ENCODE peak calls at places on chromosomes 13 and 19, in nine cellular contexts. One of them, this sample, is unnamed.

GRCh38 chr13:108595416-108596257 is 33.8 kb upstream of the MYO16 start:
- DNase-seq in HCT116: no peak
- DNase-seq in A549: no peak
- DNase-seq in uterus: no peak
- DNase-seq in IMR-90: no peak
- DNase-seq in right lobe of liver: no peak
- DNase-seq in upper lobe of left lung: no peak
- DNase-seq in gastrocnemius medialis: no peak
- DNase-seq in adrenal gland: no peak
- DNase-seq in this sample: no peak

GRCh38 chr13:68810660-68811059 is 1297.0 kb upstream of the ATXN8OS start:
- DNase-seq in HCT116: no peak
- DNase-seq in A549: no peak
- DNase-seq in uterus: no peak
- DNase-seq in IMR-90: no peak
- DNase-seq in right lobe of liver: no peak
- DNase-seq in upper lobe of left lung: no peak
- DNase-seq in gastrocnemius medialis: no peak
- DNase-seq in adrenal gland: no peak
- DNase-seq in this sample: no peak

GRCh38 chr13:68428292-68428691 is 1198.2 kb upstream of the PCDH9 start:
- DNase-seq in HCT116: no peak
- DNase-seq in A549: no peak
- DNase-seq in uterus: no peak
- DNase-seq in IMR-90: no peak
- DNase-seq in right lobe of liver: no peak
- DNase-seq in upper lobe of left lung: no peak
- DNase-seq in gastrocnemius medialis: no peak
- DNase-seq in adrenal gland: no peak
- DNase-seq in this sample: no peak

GRCh38 chr13:93889430-93889829 is 590.1 kb downstream of the DCT start:
- DNase-seq in HCT116: no peak
- DNase-seq in A549: no peak
- DNase-seq in uterus: no peak
- DNase-seq in IMR-90: no peak
- DNase-seq in right lobe of liver: no peak
- DNase-seq in upper lobe of left lung: no peak
- DNase-seq in gastrocnemius medialis: no peak
- DNase-seq in adrenal gland: no peak
- DNase-seq in this sample: no peak

GRCh38 chr13:99208185-99208584 is 7.5 kb downstream of the UBAC2 start:
- DNase-seq in HCT116: no peak
- DNase-seq in A549: no peak
- DNase-seq in uterus: no peak
- DNase-seq in IMR-90: no peak
- DNase-seq in right lobe of liver: no peak
- DNase-seq in upper lobe of left lung: no peak
- DNase-seq in gastrocnemius medialis: no peak
- DNase-seq in adrenal gland: no peak
- DNase-seq in this sample: no peak

GRCh38 chr19:38228491-38229439 is 4.7 kb upstream of the DPF1 start:
- DNase-seq in HCT116: no peak
- DNase-seq in A549: no peak
- DNase-seq in uterus: no peak
- DNase-seq in IMR-90: no peak
- DNase-seq in right lobe of liver: no peak
- DNase-seq in upper lobe of left lung: peak
- DNase-seq in gastrocnemius medialis: no peak
- DNase-seq in adrenal gland: no peak
- DNase-seq in this sample: no peak

GRCh38 chr19:15243236-15243957 is 11.1 kb upstream of the EPHX3 start:
- DNase-seq in HCT116: no peak
- DNase-seq in A549: no peak
- DNase-seq in uterus: no peak
- DNase-seq in IMR-90: no peak
- DNase-seq in right lobe of liver: no peak
- DNase-seq in upper lobe of left lung: no peak
- DNase-seq in gastrocnemius medialis: no peak
- DNase-seq in adrenal gland: no peak
- DNase-seq in this sample: no peak

GRCh38 chr19:15466851-15467733 is 2.7 kb upstream of the RASAL3 start:
- DNase-seq in HCT116: no peak
- DNase-seq in A549: no peak
- DNase-seq in uterus: no peak
- DNase-seq in IMR-90: peak
- DNase-seq in right lobe of liver: no peak
- DNase-seq in upper lobe of left lung: no peak
- DNase-seq in gastrocnemius medialis: no peak
- DNase-seq in adrenal gland: no peak
- DNase-seq in this sample: no peak

GRCh38 chr19:46785980-46786235 is 2.5 kb downstream of the SLC1A5 start:
- DNase-seq in HCT116: no peak
- DNase-seq in A549: no peak
- DNase-seq in uterus: no peak
- DNase-seq in IMR-90: no peak
- DNase-seq in right lobe of liver: no peak
- DNase-seq in upper lobe of left lung: no peak
- DNase-seq in gastrocnemius medialis: no peak
- DNase-seq in adrenal gland: no peak
- DNase-seq in this sample: no peak

GRCh38 chr19:46785054-46785979 is 3.1 kb downstream of the SLC1A5 start:
- DNase-seq in HCT116: no peak
- DNase-seq in A549: no peak
- DNase-seq in uterus: no peak
- DNase-seq in IMR-90: peak
- DNase-seq in right lobe of liver: no peak
- DNase-seq in upper lobe of left lung: no peak
- DNase-seq in gastrocnemius medialis: no peak
- DNase-seq in adrenal gland: no peak
- DNase-seq in this sample: no peak

GRCh38 chr19:46783670-46784069 is 4.7 kb downstream of the SLC1A5 start:
- DNase-seq in HCT116: no peak
- DNase-seq in A549: no peak
- DNase-seq in uterus: no peak
- DNase-seq in IMR-90: no peak
- DNase-seq in right lobe of liver: no peak
- DNase-seq in upper lobe of left lung: no peak
- DNase-seq in gastrocnemius medialis: no peak
- DNase-seq in adrenal gland: no peak
- DNase-seq in this sample: no peak

GRCh38 chr19:46782355-46783019 is 5.9 kb downstream of the SLC1A5 start:
- DNase-seq in HCT116: no peak
- DNase-seq in A549: no peak
- DNase-seq in uterus: no peak
- DNase-seq in IMR-90: no peak
- DNase-seq in right lobe of liver: no peak
- DNase-seq in upper lobe of left lung: no peak
- DNase-seq in gastrocnemius medialis: no peak
- DNase-seq in adrenal gland: no peak
- DNase-seq in this sample: no peak

DNA sequence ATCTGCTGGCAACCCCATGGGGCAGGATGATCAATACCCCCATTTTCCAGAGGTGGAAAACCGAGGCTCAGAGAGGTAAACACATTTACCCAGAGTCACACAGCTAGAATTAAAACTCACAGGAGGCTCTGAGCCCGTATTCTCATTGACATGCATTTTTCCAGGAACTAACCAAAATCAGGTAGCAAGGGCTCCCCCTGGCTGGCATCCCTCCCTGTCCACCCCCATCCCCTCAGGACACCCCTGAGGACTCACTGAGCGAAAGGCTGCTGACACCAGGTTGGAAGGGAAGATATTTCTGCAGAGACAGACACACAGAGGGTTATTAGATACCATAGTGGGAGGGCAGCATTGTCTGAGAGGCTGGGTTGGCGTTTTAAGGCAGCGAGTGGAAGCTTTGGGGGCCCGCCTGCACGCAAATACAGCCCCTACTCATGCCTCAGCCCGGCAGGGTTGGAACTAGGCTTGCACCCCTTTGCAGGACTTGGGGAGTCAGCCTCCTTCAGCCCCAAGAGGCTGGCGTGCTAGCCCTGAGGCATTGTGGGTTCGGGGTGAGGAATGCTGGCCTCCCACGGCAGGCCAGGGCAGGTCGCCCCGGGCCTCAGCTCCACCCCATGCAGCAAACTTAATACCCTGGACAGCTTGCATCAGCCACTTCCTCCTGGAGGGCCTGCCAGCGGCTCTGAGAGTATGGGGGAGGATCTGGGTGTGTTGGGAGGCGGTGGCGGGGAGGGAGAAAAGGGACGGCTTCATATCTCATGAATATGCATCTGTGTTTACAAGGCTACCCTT is 3.9 kb downstream of the SLC1A5 start:
- DNase-seq in HCT116: peak
- DNase-seq in A549: peak
- DNase-seq in uterus: peak
- DNase-seq in IMR-90: peak
- DNase-seq in right lobe of liver: peak
- DNase-seq in upper lobe of left lung: peak
- DNase-seq in gastrocnemius medialis: peak
- DNase-seq in adrenal gland: peak
- DNase-seq in this sample: peak
- TF ChIP-seq POLR2A in HCT116: no peak
- TF ChIP-seq POLR2A in A549: peak
- TF ChIP-seq POLR2A in uterus: no peak
- TF ChIP-seq POLR2A in IMR-90: no peak
- TF ChIP-seq POLR2A in right lobe of liver: no peak
- TF ChIP-seq POLR2A in upper lobe of left lung: no peak
- TF ChIP-seq POLR2A in gastrocnemius medialis: no peak
- TF ChIP-seq POLR2A in adrenal gland: no peak
- TF ChIP-seq POLR2A in this sample: no peak

GRCh38 chr19:4987692-4988370 is 18.9 kb downstream of the KDM4B start:
- DNase-seq in HCT116: no peak
- DNase-seq in A549: no peak
- DNase-seq in uterus: no peak
- DNase-seq in IMR-90: peak
- DNase-seq in right lobe of liver: no peak
- DNase-seq in upper lobe of left lung: no peak
- DNase-seq in gastrocnemius medialis: no peak
- DNase-seq in adrenal gland: no peak
- DNase-seq in this sample: no peak

GRCh38 chr19:4990306-4990705 is 21.4 kb downstream of the KDM4B start:
- DNase-seq in HCT116: no peak
- DNase-seq in A549: no peak
- DNase-seq in uterus: no peak
- DNase-seq in IMR-90: no peak
- DNase-seq in right lobe of liver: no peak
- DNase-seq in upper lobe of left lung: no peak
- DNase-seq in gastrocnemius medialis: no peak
- DNase-seq in adrenal gland: no peak
- DNase-seq in this sample: no peak

GRCh38 chr19:4986471-4986888 is 17.6 kb downstream of the KDM4B start:
- DNase-seq in HCT116: no peak
- DNase-seq in A549: no peak
- DNase-seq in uterus: no peak
- DNase-seq in IMR-90: no peak
- DNase-seq in right lobe of liver: no peak
- DNase-seq in upper lobe of left lung: peak
- DNase-seq in gastrocnemius medialis: no peak
- DNase-seq in adrenal gland: no peak
- DNase-seq in this sample: no peak

GRCh38 chr19:4987286-4987685 is 18.4 kb downstream of the KDM4B start:
- DNase-seq in HCT116: no peak
- DNase-seq in A549: no peak
- DNase-seq in uterus: no peak
- DNase-seq in IMR-90: no peak
- DNase-seq in right lobe of liver: no peak
- DNase-seq in upper lobe of left lung: no peak
- DNase-seq in gastrocnemius medialis: no peak
- DNase-seq in adrenal gland: no peak
- DNase-seq in this sample: no peak

DNA sequence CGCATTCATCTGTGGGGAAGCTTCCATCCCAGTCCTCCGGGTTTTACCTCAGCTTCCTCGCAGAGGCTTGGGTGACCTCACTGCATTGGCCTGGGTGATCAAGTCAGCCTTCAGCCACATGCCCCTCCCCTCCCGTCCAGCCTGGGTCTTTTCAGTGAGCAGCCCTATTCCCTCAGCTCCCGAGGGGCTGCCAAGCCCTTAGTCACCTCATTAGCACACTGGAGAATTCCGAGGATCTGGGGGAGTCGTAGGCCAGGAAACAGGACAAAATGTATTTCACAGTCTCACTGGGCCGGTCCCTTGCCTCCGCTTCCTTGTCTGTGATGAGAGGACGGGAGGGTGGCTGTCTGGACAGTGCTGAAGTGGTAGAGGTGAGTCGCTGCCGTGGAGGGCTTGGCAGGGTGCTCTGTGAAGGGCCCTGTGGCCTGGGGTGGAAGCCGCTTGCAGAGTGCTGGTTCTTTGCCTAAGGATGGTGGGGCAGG is 19.9 kb downstream of the KDM4B start:
- DNase-seq in HCT116: no peak
- DNase-seq in A549: no peak
- DNase-seq in uterus: peak
- DNase-seq in IMR-90: peak
- DNase-seq in right lobe of liver: no peak
- DNase-seq in upper lobe of left lung: no peak
- DNase-seq in gastrocnemius medialis: no peak
- DNase-seq in adrenal gland: peak
- DNase-seq in this sample: no peak
- H3K27ac ChIP-seq in HCT116: no peak
- H3K27ac ChIP-seq in A549: peak
- H3K27ac ChIP-seq in uterus: peak
- H3K27ac ChIP-seq in IMR-90: no peak
- H3K27ac ChIP-seq in right lobe of liver: no peak
- H3K27ac ChIP-seq in upper lobe of left lung: peak
- H3K27ac ChIP-seq in gastrocnemius medialis: peak
- H3K27ac ChIP-seq in adrenal gland: peak
- H3K27ac ChIP-seq in this sample: peak

DNA sequence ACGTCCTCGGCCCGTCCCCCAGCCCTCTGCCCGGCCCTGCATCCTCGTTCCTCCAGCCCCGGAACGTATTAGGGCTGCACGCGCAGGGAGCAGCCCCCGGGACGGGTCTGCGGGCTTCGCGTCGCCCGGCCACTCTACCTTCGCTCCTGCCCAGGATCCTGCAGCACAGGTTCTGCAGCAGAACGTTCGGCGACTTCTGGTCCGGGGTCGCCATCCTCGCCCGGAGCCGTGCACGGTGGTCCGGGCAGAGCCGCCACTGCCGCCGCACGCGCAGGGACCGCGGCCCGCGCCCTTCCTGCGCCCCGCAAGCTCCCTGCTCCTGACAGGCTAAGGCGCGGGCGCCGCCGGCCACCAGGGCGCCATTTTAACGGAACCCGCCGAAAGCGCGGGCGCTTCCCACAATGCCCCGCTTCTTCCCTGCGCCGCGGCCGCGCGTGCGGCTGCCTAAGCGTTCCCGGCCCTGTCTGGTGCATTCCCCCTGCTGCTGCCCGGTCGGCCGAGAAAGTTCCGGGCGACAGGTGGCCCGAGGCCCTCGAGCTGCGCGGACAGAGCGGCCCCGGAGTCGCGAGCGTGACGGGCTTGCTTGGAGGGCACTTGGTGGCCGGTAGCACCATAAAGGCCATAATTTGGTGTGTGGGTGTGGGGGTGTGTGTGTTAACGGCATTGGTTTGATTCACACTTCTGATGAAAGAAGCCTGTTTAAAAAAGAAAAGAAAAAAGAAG is at the start of gene TUBGCP3:
- DNase-seq in HCT116: peak
- DNase-seq in A549: peak
- DNase-seq in uterus: peak
- DNase-seq in IMR-90: peak
- DNase-seq in right lobe of liver: peak
- DNase-seq in upper lobe of left lung: peak
- DNase-seq in gastrocnemius medialis: peak
- DNase-seq in adrenal gland: peak
- DNase-seq in this sample: peak
- TF ChIP-seq POLR2A in HCT116: peak
- TF ChIP-seq POLR2A in A549: peak
- TF ChIP-seq POLR2A in uterus: no peak
- TF ChIP-seq POLR2A in IMR-90: peak
- TF ChIP-seq POLR2A in right lobe of liver: peak
- TF ChIP-seq POLR2A in upper lobe of left lung: peak
- TF ChIP-seq POLR2A in gastrocnemius medialis: peak
- TF ChIP-seq POLR2A in adrenal gland: peak
- TF ChIP-seq POLR2A in this sample: peak

DNA sequence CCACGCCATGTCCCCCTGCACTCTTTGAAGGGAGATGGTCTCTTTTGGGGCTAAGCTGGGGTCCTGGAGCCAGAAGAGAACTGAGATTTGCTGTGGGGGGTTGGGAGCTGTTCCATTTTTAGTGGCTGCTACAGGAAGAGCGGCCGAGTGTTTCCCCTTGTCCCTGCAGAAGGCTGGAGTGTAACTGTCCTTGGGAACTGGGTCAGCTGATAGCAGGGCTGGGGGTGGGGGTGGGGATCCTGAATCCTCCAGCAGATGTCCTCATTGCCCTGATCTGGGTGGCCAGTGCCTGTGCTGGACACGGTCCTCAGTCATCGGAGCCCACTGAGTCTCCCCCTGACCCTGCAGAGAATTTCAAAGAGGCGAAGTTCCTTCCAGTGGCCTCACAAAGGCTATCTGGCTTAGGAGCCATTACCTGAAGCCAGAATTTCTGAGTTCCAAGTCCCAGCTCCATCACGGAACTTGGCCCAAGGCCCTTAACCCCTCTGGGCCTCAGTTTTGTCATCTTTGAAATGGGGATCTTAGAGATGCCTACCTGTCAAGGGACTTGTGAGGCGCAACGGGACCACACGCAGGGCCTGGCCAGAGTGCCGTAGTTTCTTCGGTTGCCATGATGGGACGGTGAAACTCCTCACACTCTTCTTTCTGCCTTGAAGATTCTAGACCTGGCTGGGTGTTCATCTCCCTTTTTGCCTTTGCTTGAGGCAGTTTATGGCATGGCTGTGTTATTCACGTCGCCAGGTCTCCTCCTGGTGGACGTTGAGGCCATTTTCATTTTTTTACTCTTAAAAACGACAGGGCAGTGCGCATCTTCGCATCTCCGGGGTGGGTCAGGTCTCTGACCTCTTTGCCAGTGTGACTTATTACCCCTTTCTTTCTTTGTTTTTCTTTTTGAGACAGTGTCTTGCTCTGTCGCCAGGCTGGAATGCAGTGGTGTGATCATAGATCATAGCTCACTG is 51.9 kb downstream of the DNM2 start:
- DNase-seq in HCT116: no peak
- DNase-seq in A549: no peak
- DNase-seq in uterus: peak
- DNase-seq in IMR-90: peak
- DNase-seq in right lobe of liver: peak
- DNase-seq in upper lobe of left lung: no peak
- DNase-seq in gastrocnemius medialis: peak
- DNase-seq in adrenal gland: peak
- DNase-seq in this sample: peak
- H3K27ac ChIP-seq in HCT116: no peak
- H3K27ac ChIP-seq in A549: peak
- H3K27ac ChIP-seq in uterus: peak
- H3K27ac ChIP-seq in IMR-90: no peak
- H3K27ac ChIP-seq in right lobe of liver: peak
- H3K27ac ChIP-seq in upper lobe of left lung: peak
- H3K27ac ChIP-seq in gastrocnemius medialis: peak
- H3K27ac ChIP-seq in adrenal gland: peak
- H3K27ac ChIP-seq in this sample: no peak